ENCODE peak calls at places on chromosomes 5 and 9, in four cellular contexts. V is activated CD8-positive, alpha-beta memory T cell treated with anti-CD3 and anti-CD28 coated beads, Interleukin-2, amount 50 U/mL, for 4 hours; U is ELF-1; L is aorta. X is an unnamed sample.
A peak's percentile ranks its signal among the peaks of the same experiment; 100 is the strongest.

GRCh38 chr5:66138572-66139116 is 5.5 kb upstream of the SREK1 start:
- DNase-seq in V (no peak), U (no peak), L (no peak), X (no peak)

GRCh38 chr5:59732301-59732700 is 161.2 kb downstream of the PDE4D start:
- DNase-seq in L (no peak), U (no peak), V (no peak), X (no peak)

GRCh38 chr5:68171101-68171558 is 44.4 kb upstream of the PIK3R1 start:
- DNase-seq in L (peak; percentile 67), V (no peak), U (no peak), X (peak; percentile 87)

GRCh38 chr5:36202521-36202961 is 39.2 kb downstream of the NADK2 start:
- DNase-seq in U (no peak), L (no peak), V (no peak), X (no peak)

GRCh38 chr5:14369780-14370179 is 211.8 kb upstream of the OTULINL start:
- DNase-seq in V (no peak), U (no peak), L (no peak), X (no peak)

GRCh38 chr5:108193021-108193795 is 188.7 kb downstream of the FBXL17 start:
- DNase-seq in V (no peak), U (no peak), L (no peak), X (no peak)

GRCh38 chr9:120892177-120892747 is 15.3 kb upstream of the PHF19 start:
- DNase-seq in L (no peak), V (no peak), U (no peak), X (no peak)

GRCh38 chr5:75584641-75585040 is 26.6 kb upstream of the ANKDD1B start:
- DNase-seq in V (no peak), L (no peak), U (no peak), X (no peak)

GRCh38 chr9:92242115-92242778 is 51.2 kb downstream of the IARS1 start:
- DNase-seq in V (no peak), U (peak; percentile 21), L (no peak), X (no peak)

GRCh38 chr9:136907011-136907914 is 20.9 kb downstream of the TRAF2 start:
- DNase-seq in L (no peak), U (no peak), V (no peak), X (no peak)

GRCh38 chr5:138463335-138464017 is 1.8 kb upstream of the EGR1 start:
- DNase-seq in U (no peak), L (no peak), V (no peak), X (peak; percentile 77)

GRCh38 chr9:137772281-137772873 is 105.2 kb upstream of the CACNA1B start:
- DNase-seq in V (no peak), U (peak; percentile 51), L (no peak), X (no peak)

GRCh38 chr9:25648116-25648515 is 30.1 kb downstream of the TUSC1 start:
- DNase-seq in V (no peak), U (no peak), L (no peak), X (no peak)

GRCh38 chr9:110942522-110942921 is 95.7 kb downstream of the LPAR1 start:
- DNase-seq in V (no peak), U (peak; percentile 12), L (no peak), X (no peak)

GRCh38 chr9:106828965-106829364 is 34.0 kb upstream of the ZNF462 start:
- DNase-seq in L (no peak), V (no peak), U (no peak), X (no peak)

GRCh38 chr9:6788175-6789016 is 30.6 kb downstream of the KDM4C start:
- DNase-seq in U (peak; percentile 47), L (no peak), V (no peak), X (no peak)

GRCh38 chr9:136518623-136519022 is 27.2 kb downstream of the NOTCH1 start:
- DNase-seq in V (no peak), U (no peak), L (no peak), X (peak; percentile 60)

GRCh38 chr5:65482280-65482726 is 583 bp upstream of the ADAMTS6 start:
- DNase-seq in V (no peak), L (no peak), U (no peak), X (no peak)

GRCh38 chr5:91175708-91176107 is 207.4 kb downstream of the ARRDC3 start:
- DNase-seq in L (no peak), U (no peak), V (no peak), X (no peak)

GRCh38 chr9:134403292-134403681 is 77.0 kb downstream of the RXRA start:
- DNase-seq in V (no peak), L (no peak), U (no peak), X (peak; percentile 79)

GRCh38 chr9:87701931-87702421 is 23.9 kb upstream of the CTSL start:
- DNase-seq in V (no peak), L (no peak), U (peak; percentile 92), X (no peak)

GRCh38 chr9:130292104-130292503 is 26.5 kb downstream of the HMCN2 start:
- DNase-seq in U (no peak), V (no peak), L (no peak), X (no peak)